ENCODE peak calls at places on chromosomes 5 and 9, in four cellular contexts. One of them, this sample, is unnamed.

GRCh38 chr9:121912812-121913627 is 180.1 kb downstream of the TTLL11 start:
- DNase-seq in stimulated activated CD8-positive, alpha-beta memory T cell treated with anti-CD3 and anti-CD28 coated beads, Interleukin-4, amount 100 ng/mL, for 24 hours: no peak
- DNase-seq in cardiac fibroblast: no peak
- DNase-seq in HuH-7.5: no peak
- DNase-seq in this sample: no peak

GRCh38 chr5:59179704-59180103 is 596.8 kb downstream of the RAB3C start:
- DNase-seq in stimulated activated CD8-positive, alpha-beta memory T cell treated with anti-CD3 and anti-CD28 coated beads, Interleukin-4, amount 100 ng/mL, for 24 hours: no peak
- DNase-seq in HuH-7.5: no peak
- DNase-seq in cardiac fibroblast: no peak
- DNase-seq in this sample: no peak

GRCh38 chr5:159682623-159683022 is 233.7 kb upstream of the ADRA1B start:
- DNase-seq in stimulated activated CD8-positive, alpha-beta memory T cell treated with anti-CD3 and anti-CD28 coated beads, Interleukin-4, amount 100 ng/mL, for 24 hours: no peak
- DNase-seq in cardiac fibroblast: no peak
- DNase-seq in HuH-7.5: no peak
- DNase-seq in this sample: no peak

GRCh38 chr9:92632641-92633040 is 37.3 kb downstream of the IPPK start:
- DNase-seq in cardiac fibroblast: no peak
- DNase-seq in stimulated activated CD8-positive, alpha-beta memory T cell treated with anti-CD3 and anti-CD28 coated beads, Interleukin-4, amount 100 ng/mL, for 24 hours: no peak
- DNase-seq in HuH-7.5: no peak
- DNase-seq in this sample: no peak

GRCh38 chr5:169637856-169638190 is 748 bp downstream of the DOCK2 start:
- DNase-seq in cardiac fibroblast: no peak
- DNase-seq in HuH-7.5: no peak
- DNase-seq in stimulated activated CD8-positive, alpha-beta memory T cell treated with anti-CD3 and anti-CD28 coated beads, Interleukin-4, amount 100 ng/mL, for 24 hours: peak; percentile 59
- DNase-seq in this sample: no peak

GRCh38 chr5:92309336-92309991 is 926.3 kb upstream of the ARRDC3 start:
- DNase-seq in HuH-7.5: peak; percentile 18
- DNase-seq in cardiac fibroblast: peak; percentile 65
- DNase-seq in stimulated activated CD8-positive, alpha-beta memory T cell treated with anti-CD3 and anti-CD28 coated beads, Interleukin-4, amount 100 ng/mL, for 24 hours: no peak
- DNase-seq in this sample: no peak

GRCh38 chr5:172183881-172184280 is 4.1 kb downstream of the STK10 start:
- DNase-seq in HuH-7.5: no peak
- DNase-seq in cardiac fibroblast: no peak
- DNase-seq in stimulated activated CD8-positive, alpha-beta memory T cell treated with anti-CD3 and anti-CD28 coated beads, Interleukin-4, amount 100 ng/mL, for 24 hours: no peak
- DNase-seq in this sample: no peak

GRCh38 chr5:139747583-139748504 is 47.8 kb upstream of the PSD2 start:
- DNase-seq in stimulated activated CD8-positive, alpha-beta memory T cell treated with anti-CD3 and anti-CD28 coated beads, Interleukin-4, amount 100 ng/mL, for 24 hours: peak; percentile 63
- DNase-seq in HuH-7.5: no peak
- DNase-seq in cardiac fibroblast: peak; percentile 48
- DNase-seq in this sample: no peak

GRCh38 chr5:158910782-158911692 is 188.7 kb downstream of the EBF1 start:
- DNase-seq in cardiac fibroblast: peak; percentile 11
- DNase-seq in HuH-7.5: no peak
- DNase-seq in stimulated activated CD8-positive, alpha-beta memory T cell treated with anti-CD3 and anti-CD28 coated beads, Interleukin-4, amount 100 ng/mL, for 24 hours: no peak
- DNase-seq in this sample: no peak

GRCh38 chr5:31187591-31187990 is 5.9 kb upstream of the CDH6 start:
- DNase-seq in stimulated activated CD8-positive, alpha-beta memory T cell treated with anti-CD3 and anti-CD28 coated beads, Interleukin-4, amount 100 ng/mL, for 24 hours: no peak
- DNase-seq in cardiac fibroblast: no peak
- DNase-seq in HuH-7.5: no peak
- DNase-seq in this sample: no peak

GRCh38 chr9:133978226-133979123 is 13.6 kb downstream of the VAV2 start:
- DNase-seq in cardiac fibroblast: no peak
- DNase-seq in HuH-7.5: peak; percentile 81
- DNase-seq in stimulated activated CD8-positive, alpha-beta memory T cell treated with anti-CD3 and anti-CD28 coated beads, Interleukin-4, amount 100 ng/mL, for 24 hours: no peak
- DNase-seq in this sample: no peak

GRCh38 chr9:2385746-2386145 is 235.8 kb upstream of the VLDLR start:
- DNase-seq in HuH-7.5: no peak
- DNase-seq in cardiac fibroblast: no peak
- DNase-seq in stimulated activated CD8-positive, alpha-beta memory T cell treated with anti-CD3 and anti-CD28 coated beads, Interleukin-4, amount 100 ng/mL, for 24 hours: no peak
- DNase-seq in this sample: no peak

GRCh38 chr9:95036676-95037075 is 280.8 kb downstream of the FANCC start:
- DNase-seq in HuH-7.5: no peak
- DNase-seq in stimulated activated CD8-positive, alpha-beta memory T cell treated with anti-CD3 and anti-CD28 coated beads, Interleukin-4, amount 100 ng/mL, for 24 hours: no peak
- DNase-seq in cardiac fibroblast: no peak
- DNase-seq in this sample: no peak

This sample was measured in CMK.